ENCODE peak calls at places on chromosome 20, in eight cellular contexts. A is A172; Y is naive thymus-derived CD8-positive, alpha-beta T cell; L is left cardiac atrium; C is sigmoid colon; J is progenitor cell of endocrine pancreas; W is NCI-H1105; K is immature natural killer cell. P is an unnamed sample.

GRCh38 chr20:2038161-2038560 is 44.3 kb upstream of the PDYN start:
- DNase-seq in A (no peak), Y (no peak), L (no peak), C (no peak), J (no peak), W (no peak), K (no peak), P (no peak)

GRCh38 chr20:41352106-41352505 is 11.5 kb downstream of the LPIN3 start:
- DNase-seq in A (no peak), Y (no peak), L (no peak), C (no peak), J (no peak), W (no peak), K (no peak), P (no peak)

GRCh38 chr20:58710481-58711265 is 18.1 kb downstream of the NPEPL1 start:
- DNase-seq in A (no peak), Y (no peak), L (peak), C (peak), J (no peak), W (no peak), K (no peak), P (no peak)

GRCh38 chr20:44817143-44817910 is 7.0 kb upstream of the RIMS4 start:
- DNase-seq in A (no peak), Y (no peak), L (no peak), C (no peak), J (no peak), W (no peak), K (no peak), P (no peak)

GRCh38 chr20:47773381-47773786 is 11.9 kb downstream of the SULF2 start:
- DNase-seq in A (peak), Y (no peak), L (peak), C (no peak), J (no peak), W (no peak), K (no peak), P (no peak)

GRCh38 chr20:40416274-40416673 is 272.8 kb downstream of the MAFB start:
- DNase-seq in A (no peak), Y (no peak), L (no peak), C (no peak), J (no peak), W (no peak), K (no peak), P (no peak)

GRCh38 chr20:63538204-63539091 is 1.3 kb upstream of the PTK6 start:
- DNase-seq in A (peak), Y (peak), L (no peak), C (no peak), J (no peak), W (peak), K (no peak), P (no peak)

GRCh38 chr20:12173333-12173732 is 255.6 kb downstream of the BTBD3 start:
- DNase-seq in A (no peak), Y (no peak), L (no peak), C (no peak), J (no peak), W (peak), K (no peak), P (no peak)

GRCh38 chr20:44075191-44075949 is 111.6 kb downstream of the JPH2 start:
- DNase-seq in A (no peak), Y (no peak), L (no peak), C (no peak), J (no peak), W (no peak), K (no peak), P (no peak)

GRCh38 chr20:48329676-48330644 is 497.8 kb downstream of the PREX1 start:
- DNase-seq in A (no peak), Y (no peak), L (no peak), C (no peak), J (no peak), W (no peak), K (no peak), P (no peak)

P was measured in kidney glomerular epithelial cell.